ENCODE peak calls at places on chromosome X, in eight cellular contexts. F, R, Y, L, H, O, N and X are unnamed samples.

GRCh38 chrX:155216940-155217450 is 735 bp downstream of the VBP1 start:
- DNase-seq in Y (no peak), N (no peak), L (no peak), F (no peak), R (no peak), O (no peak), H (no peak), X (no peak)

GRCh38 chrX:51643377-51643776 is 24.7 kb upstream of the CENPVL3 start:
- DNase-seq in N (no peak), O (no peak), H (no peak), Y (no peak), F (no peak), L (no peak), R (no peak), X (no peak)

GRCh38 chrX:39953879-39954278 is 143.9 kb downstream of the BCOR start:
- DNase-seq in Y (peak), L (no peak), R (no peak), H (no peak), O (peak), N (no peak), F (no peak), X (no peak)

GRCh38 chrX:130497531-130497930 is 95.7 kb downstream of the RBMX2 start:
- DNase-seq in R (no peak), L (no peak), Y (no peak), O (no peak), F (no peak), H (no peak), N (no peak), X (no peak)

GRCh38 chrX:16825306-16826035 is 39.2 kb downstream of the TXLNG start:
- DNase-seq in Y (no peak), F (no peak), R (no peak), H (no peak), N (no peak), O (peak), L (no peak), X (no peak)

GRCh38 chrX:110139172-110139571 is 136.3 kb downstream of the TMEM164 start:
- DNase-seq in F (no peak), H (no peak), N (no peak), Y (no peak), O (no peak), R (no peak), L (no peak), X (no peak)

GRCh38 chrX:112164420-112164819 is 81.8 kb upstream of the TRPC5 start:
- DNase-seq in L (no peak), O (no peak), N (no peak), R (no peak), H (no peak), F (no peak), Y (no peak), X (no peak)

GRCh38 chrX:46165411-46165810 is 379.8 kb downstream of the ZNF674 start:
- DNase-seq in L (no peak), Y (no peak), H (no peak), F (no peak), N (no peak), R (no peak), O (peak), X (no peak)

GRCh38 chrX:22397566-22397965 is 124.9 kb downstream of the CBLL2 start:
- DNase-seq in R (no peak), O (no peak), H (no peak), N (no peak), Y (no peak), L (no peak), F (no peak), X (no peak)

GRCh38 chrX:133307637-133308485 is 89.7 kb upstream of the TFDP3 start:
- DNase-seq in F (no peak), H (no peak), L (no peak), R (no peak), N (peak), Y (no peak), O (no peak), X (no peak)

GRCh38 chrX:39307488-39307887 is 506.2 kb downstream of the MID1IP1 start:
- DNase-seq in R (no peak), L (no peak), F (no peak), O (no peak), N (peak), Y (no peak), H (no peak), X (no peak)

GRCh38 chrX:57211906-57212305 is 74.6 kb upstream of the FAAH2 start:
- DNase-seq in R (no peak), N (no peak), H (no peak), Y (no peak), L (no peak), O (no peak), F (no peak), X (no peak)

GRCh38 chrX:154046262-154046771 is 26.6 kb upstream of the IRAK1 start:
- DNase-seq in F (no peak), Y (no peak), R (no peak), L (no peak), H (no peak), N (peak), O (no peak), X (no peak)

GRCh38 chrX:119177278-119177677 is 49.7 kb upstream of the KIAA1210 start:
- DNase-seq in O (no peak), F (no peak), L (no peak), Y (no peak), H (no peak), R (no peak), N (no peak), X (no peak)

GRCh38 chrX:39613997-39614679 is 483.6 kb downstream of the BCOR start:
- DNase-seq in N (peak), Y (no peak), L (peak), F (peak), O (peak), R (no peak), H (no peak), X (no peak)

GRCh38 chrX:68261060-68261672 is 172.1 kb downstream of the OPHN1 start:
- DNase-seq in O (no peak), Y (no peak), F (no peak), N (no peak), R (no peak), L (no peak), H (no peak), X (no peak)

GRCh38 chrX:12113321-12113720 is 25.0 kb upstream of the FRMPD4 start:
- DNase-seq in L (no peak), N (no peak), R (no peak), O (no peak), Y (no peak), F (no peak), H (no peak), X (no peak)

GRCh38 chrX:91414710-91415109 is 19.9 kb upstream of the PABPC5 start:
- DNase-seq in L (no peak), O (no peak), F (no peak), N (no peak), H (no peak), Y (no peak), R (no peak), X (no peak)

GRCh38 chrX:134406230-134406794 is 53.7 kb upstream of the HPRT1 start:
- DNase-seq in O (no peak), F (no peak), R (no peak), H (no peak), N (no peak), Y (no peak), L (no peak), X (no peak)

GRCh38 chrX:19544693-19545305 is 29.5 kb upstream of the MAP3K15 start:
- DNase-seq in H (peak), N (no peak), O (peak), Y (no peak), F (peak), L (no peak), R (no peak), X (no peak)

GRCh38 chrX:133922390-133922772 is 63.0 kb downstream of the GPC3 start:
- DNase-seq in Y (no peak), R (no peak), N (no peak), H (no peak), O (no peak), F (no peak), L (no peak), X (no peak)

GRCh38 chrX:70174754-70175153 is 2.5 kb upstream of the DGAT2L6 start:
- DNase-seq in N (no peak), L (no peak), Y (no peak), F (no peak), R (no peak), H (no peak), O (peak), X (no peak)

GRCh38 chrX:139360356-139360755 is 170.2 kb upstream of the F9 start:
- DNase-seq in H (no peak), F (no peak), L (no peak), N (no peak), R (no peak), Y (no peak), O (no peak), X (no peak)

GRCh38 chrX:30308263-30309138 is 689 bp downstream of the NR0B1 start:
- DNase-seq in H (no peak), F (no peak), N (peak), O (peak), L (peak), Y (no peak), R (no peak), X (no peak)

GRCh38 chrX:23503835-23504539 is 163.3 kb upstream of the PRDX4 start:
- DNase-seq in O (peak), R (no peak), H (no peak), N (no peak), L (no peak), F (no peak), Y (peak), X (no peak)

GRCh38 chrX:39883664-39884063 is 214.1 kb downstream of the BCOR start:
- DNase-seq in N (no peak), H (peak), R (no peak), Y (no peak), F (no peak), O (no peak), L (no peak), X (no peak)